ENCODE peak calls at places on chromosomes 16 and 17, in eight cellular contexts. G, N, T, H, Y, L, W and F are unnamed samples.

GRCh38 chr17:35063514-35064223 is at the start of gene RFFL:
- DNase-seq in G (peak), N (peak), T (peak), H (peak), Y (peak), L (peak), W (peak), F (peak)

GRCh38 chr17:4305224-4305623 is 41.4 kb upstream of the ANKFY1 start:
- DNase-seq in G (no peak), N (no peak), T (no peak), H (no peak), Y (no peak), L (no peak), W (no peak), F (no peak)

GRCh38 chr16:86520317-86521210 is 10.2 kb downstream of the FOXF1 start:
- DNase-seq in G (peak), N (no peak), T (no peak), H (no peak), Y (no peak), L (no peak), W (no peak), F (no peak)

GRCh38 chr16:4481526-4481925 is 5.3 kb downstream of the HMOX2 start:
- DNase-seq in G (no peak), N (no peak), T (no peak), H (no peak), Y (no peak), L (no peak), W (no peak), F (no peak)

GRCh38 chr16:24748242-24748641 is 18.8 kb downstream of the TNRC6A start:
- DNase-seq in G (no peak), N (no peak), T (peak), H (no peak), Y (peak), L (peak), W (no peak), F (no peak)

GRCh38 chr17:46794318-46794717 is 24.2 kb downstream of the WNT3 start:
- DNase-seq in G (no peak), N (no peak), T (no peak), H (no peak), Y (no peak), L (no peak), W (no peak), F (no peak)

GRCh38 chr16:68401871-68402747 is 46.2 kb downstream of the SMPD3 start:
- DNase-seq in G (no peak), N (no peak), T (peak), H (no peak), Y (no peak), L (no peak), W (no peak), F (no peak)

GRCh38 chr17:74245145-74245817 is 28.8 kb upstream of the DNAI2 start:
- DNase-seq in G (no peak), N (no peak), T (no peak), H (no peak), Y (no peak), L (no peak), W (peak), F (no peak)

GRCh38 chr17:48270896-48271295 is 159.1 kb downstream of the SKAP1 start:
- DNase-seq in G (no peak), N (no peak), T (no peak), H (no peak), Y (no peak), L (no peak), W (no peak), F (no peak)

GRCh38 chr17:50865060-50865867 is 890 bp downstream of the TOB1 start:
- DNase-seq in G (peak), N (peak), T (peak), H (peak), Y (no peak), L (peak), W (peak), F (no peak)

GRCh38 chr16:65125322-65125721 is 3.5 kb upstream of the CDH11 start:
- DNase-seq in G (no peak), N (no peak), T (no peak), H (no peak), Y (no peak), L (no peak), W (no peak), F (no peak)

GRCh38 chr16:85420501-85421337 is 192.4 kb upstream of the GSE1 start:
- DNase-seq in G (peak), N (peak), T (peak), H (peak), Y (no peak), L (peak), W (peak), F (no peak)

GRCh38 chr16:88835383-88835782 is 21.4 kb downstream of the GALNS start:
- DNase-seq in G (no peak), N (no peak), T (no peak), H (no peak), Y (no peak), L (no peak), W (no peak), F (no peak)

GRCh38 chr17:45851022-45851421 is 6.3 kb downstream of the SPPL2C start:
- DNase-seq in G (no peak), N (no peak), T (no peak), H (no peak), Y (no peak), L (no peak), W (no peak), F (no peak)

GRCh38 chr17:42843358-42843934 is 934 bp upstream of the AOC2 start:
- DNase-seq in G (no peak), N (no peak), T (peak), H (no peak), Y (peak), L (peak), W (peak), F (peak)

GRCh38 chr17:48308591-48308990 is 121.4 kb downstream of the SKAP1 start:
- DNase-seq in G (no peak), N (no peak), T (no peak), H (no peak), Y (no peak), L (no peak), W (no peak), F (no peak)

GRCh38 chr17:29722411-29723198 is 99.9 kb upstream of the CORO6 start:
- DNase-seq in G (no peak), N (peak), T (no peak), H (no peak), Y (peak), L (no peak), W (no peak), F (peak)

GRCh38 chr16:85316321-85316919 is 204.1 kb upstream of the CIBAR2 start:
- DNase-seq in G (peak), N (peak), T (no peak), H (peak), Y (no peak), L (peak), W (peak), F (no peak)

GRCh38 chr16:89801800-89802199 is 14.6 kb downstream of the FANCA start:
- DNase-seq in G (no peak), N (no peak), T (no peak), H (no peak), Y (no peak), L (no peak), W (no peak), F (no peak)

GRCh38 chr17:74307984-74308773 is 17.8 kb upstream of the KIF19 start:
- DNase-seq in G (peak), N (no peak), T (no peak), H (peak), Y (no peak), L (no peak), W (no peak), F (no peak)

GRCh38 chr16:24188143-24188542 is 68.0 kb upstream of the CACNG3 start:
- DNase-seq in G (no peak), N (no peak), T (no peak), H (no peak), Y (no peak), L (no peak), W (no peak), F (peak)

GRCh38 chr17:34163681-34164080 is 91.4 kb upstream of the CCL2 start:
- DNase-seq in G (no peak), N (no peak), T (no peak), H (no peak), Y (no peak), L (no peak), W (peak), F (no peak)

GRCh38 chr17:64145460-64145750 is 15.5 kb upstream of the ERN1 start:
- DNase-seq in G (no peak), N (no peak), T (no peak), H (no peak), Y (no peak), L (no peak), W (no peak), F (no peak)

GRCh38 chr17:44121206-44121605 is 2.2 kb downstream of the HDAC5 start:
- DNase-seq in G (no peak), N (no peak), T (no peak), H (no peak), Y (no peak), L (no peak), W (no peak), F (no peak)

GRCh38 chr17:15942207-15942833 is 2.6 kb upstream of the ADORA2B start:
- DNase-seq in G (peak), N (no peak), T (no peak), H (no peak), Y (no peak), L (no peak), W (no peak), F (no peak)

GRCh38 chr17:61384384-61385090 is 15.1 kb upstream of the TBX2 start:
- DNase-seq in G (no peak), N (no peak), T (no peak), H (no peak), Y (no peak), L (no peak), W (no peak), F (no peak)

GRCh38 chr16:12758031-12758669 is 45.5 kb downstream of the CPPED1 start:
- DNase-seq in G (no peak), N (no peak), T (no peak), H (no peak), Y (no peak), L (no peak), W (peak), F (no peak)

GRCh38 chr17:16415031-16415924 is at the start of gene TRPV2:
- DNase-seq in G (peak), N (peak), T (no peak), H (peak), Y (no peak), L (no peak), W (peak), F (no peak)

GRCh38 chr17:50986989-50987660 is 121.0 kb upstream of the TOB1 start:
- DNase-seq in G (no peak), N (no peak), T (no peak), H (no peak), Y (peak), L (no peak), W (no peak), F (no peak)

GRCh38 chr17:16661217-16661616 is 7.6 kb upstream of the ZNF624 start:
- DNase-seq in G (no peak), N (no peak), T (no peak), H (no peak), Y (no peak), L (no peak), W (no peak), F (no peak)

GRCh38 chr16:11171757-11172299 is 84.2 kb downstream of the SOCS1 start:
- DNase-seq in G (no peak), N (no peak), T (no peak), H (no peak), Y (no peak), L (no peak), W (no peak), F (no peak)

GRCh38 chr16:24539850-24540484 is 601 bp downstream of the RBBP6 start:
- DNase-seq in G (peak), N (peak), T (peak), H (peak), Y (no peak), L (peak), W (no peak), F (no peak)

GRCh38 chr17:12320286-12320685 is 299.6 kb downstream of the MAP2K4 start:
- DNase-seq in G (no peak), N (no peak), T (no peak), H (no peak), Y (peak), L (no peak), W (no peak), F (no peak)

GRCh38 chr17:17503566-17504130 is 7.5 kb upstream of the RASD1 start:
- DNase-seq in G (peak), N (no peak), T (no peak), H (no peak), Y (no peak), L (no peak), W (no peak), F (no peak)

GRCh38 chr16:66289986-66290385 is 76.5 kb upstream of the CDH5 start:
- DNase-seq in G (no peak), N (no peak), T (no peak), H (no peak), Y (no peak), L (no peak), W (no peak), F (no peak)

GRCh38 chr17:69763503-69763902 is 311.5 kb upstream of the KCNJ16 start:
- DNase-seq in G (no peak), N (no peak), T (peak), H (no peak), Y (no peak), L (no peak), W (peak), F (no peak)

GRCh38 chr16:13982446-13982845 is 62.5 kb downstream of the ERCC4 start:
- DNase-seq in G (no peak), N (no peak), T (no peak), H (no peak), Y (no peak), L (no peak), W (peak), F (no peak)

GRCh38 chr17:53166736-53167135 is 656.0 kb upstream of the KIF2B start:
- DNase-seq in G (no peak), N (no peak), T (no peak), H (no peak), Y (no peak), L (no peak), W (no peak), F (no peak)

GRCh38 chr16:56606688-56607618 is 1.4 kb upstream of the MT2A start:
- DNase-seq in G (peak), N (peak), T (peak), H (peak), Y (peak), L (peak), W (peak), F (no peak)

DNA sequence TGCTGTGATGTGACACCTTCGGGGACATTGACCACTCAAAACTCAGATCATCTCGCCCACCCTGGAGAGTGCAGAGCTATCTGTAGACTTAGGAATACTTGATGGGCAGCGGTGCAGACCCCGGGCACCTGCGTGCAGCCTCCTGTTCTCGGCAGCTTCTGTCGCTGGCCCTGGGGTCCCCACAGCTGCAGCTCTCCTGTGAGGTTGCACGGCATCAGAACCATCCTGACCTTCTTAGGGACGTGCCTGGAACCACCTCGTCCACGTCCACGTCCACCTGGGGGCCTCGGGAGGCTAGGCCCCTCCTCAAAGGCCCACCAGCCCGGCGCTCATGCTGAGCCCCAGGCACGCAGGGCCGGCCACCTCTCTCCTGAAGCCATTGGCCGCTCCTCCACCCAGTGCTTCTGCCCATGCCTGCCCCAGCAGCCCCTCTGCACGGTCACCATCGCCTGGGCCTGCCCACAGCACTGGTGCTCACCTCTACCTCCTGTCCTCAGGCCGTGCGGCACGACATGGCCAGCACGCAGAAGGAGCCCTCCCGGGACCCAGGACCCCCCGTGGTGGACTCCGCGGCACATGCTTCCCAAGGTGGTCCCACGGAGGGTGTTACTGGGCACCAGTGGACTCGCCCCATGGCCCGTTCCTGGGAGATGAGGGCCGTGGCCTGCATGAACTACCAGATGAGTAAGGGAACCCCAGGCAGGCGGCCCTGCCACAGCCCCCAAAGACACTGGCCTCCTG is 2.3 kb upstream of the WFIKKN1 start:
- DNase-seq in G (no peak), N (no peak), T (no peak), H (no peak), Y (no peak), L (no peak), W (no peak), F (no peak)
- H3K27ac ChIP-seq in G (no peak), N (no peak), T (peak), H (no peak), Y (no peak), L (no peak), W (no peak), F (no peak)

GRCh38 chr16:57758331-57759117 is 23.0 kb downstream of the KATNB1 start:
- DNase-seq in G (no peak), N (no peak), T (no peak), H (no peak), Y (no peak), L (no peak), W (no peak), F (no peak)
- H3K27ac ChIP-seq in G (peak), N (no peak), T (peak), H (peak), Y (no peak), L (no peak), W (no peak), F (peak)

DNA sequence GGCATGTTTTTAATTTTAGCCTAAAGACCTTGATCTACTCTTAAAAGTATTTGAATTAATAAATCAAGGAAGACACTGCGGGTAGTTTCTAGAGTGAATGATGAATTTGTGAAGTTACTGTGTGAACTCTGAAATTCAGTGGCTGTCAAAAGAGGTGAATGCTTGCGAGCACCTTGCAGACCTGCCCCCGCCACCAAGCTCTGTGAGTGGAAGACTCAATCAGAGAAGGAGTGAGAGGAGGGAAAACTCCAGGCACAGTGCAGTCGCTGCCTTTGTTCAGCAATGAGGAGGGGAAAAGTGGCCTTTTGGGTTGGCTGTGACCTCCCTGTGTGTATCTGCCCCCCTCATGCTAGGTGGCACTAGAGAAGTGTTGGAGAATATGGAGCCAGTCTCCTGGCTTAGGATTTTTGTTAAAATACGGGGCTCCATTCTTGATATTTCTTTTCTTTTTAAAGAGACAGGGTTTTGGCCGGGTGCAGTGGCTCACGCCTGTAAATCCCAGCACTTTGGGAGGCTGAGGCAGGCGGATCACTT is 53.0 kb downstream of the LDHD start:
- DNase-seq in G (no peak), N (no peak), T (no peak), H (no peak), Y (no peak), L (no peak), W (no peak), F (no peak)
- H3K27ac ChIP-seq in G (no peak), N (no peak), T (no peak), H (peak), Y (peak), L (peak), W (no peak), F (no peak)

GRCh38 chr17:1560582-1561170 is 1.9 kb downstream of the PITPNA start:
- DNase-seq in G (no peak), N (no peak), T (no peak), H (no peak), Y (no peak), L (no peak), W (no peak), F (no peak)
- H3K27ac ChIP-seq in G (no peak), N (no peak), T (peak), H (no peak), Y (no peak), L (no peak), W (no peak), F (no peak)

GRCh38 chr17:76560877-76561221 is 21.0 kb downstream of the PRCD start:
- DNase-seq in G (no peak), N (no peak), T (no peak), H (no peak), Y (no peak), L (no peak), W (no peak), F (no peak)

GRCh38 chr17:76558210-76559095 is 18.6 kb downstream of the PRCD start:
- DNase-seq in G (no peak), N (no peak), T (no peak), H (no peak), Y (no peak), L (no peak), W (peak), F (no peak)

GRCh38 chr17:76561332-76561731 is 21.5 kb downstream of the PRCD start:
- DNase-seq in G (no peak), N (no peak), T (no peak), H (no peak), Y (no peak), L (no peak), W (no peak), F (no peak)

GRCh38 chr17:76561799-76562268 is 22.0 kb downstream of the PRCD start:
- DNase-seq in G (no peak), N (no peak), T (no peak), H (no peak), Y (no peak), L (no peak), W (no peak), F (no peak)

GRCh38 chr17:76560036-76560876 is 20.4 kb downstream of the PRCD start:
- DNase-seq in G (no peak), N (no peak), T (no peak), H (no peak), Y (no peak), L (no peak), W (no peak), F (no peak)
- H3K27ac ChIP-seq in G (peak), N (no peak), T (peak), H (peak), Y (peak), L (peak), W (no peak), F (peak)

DNA sequence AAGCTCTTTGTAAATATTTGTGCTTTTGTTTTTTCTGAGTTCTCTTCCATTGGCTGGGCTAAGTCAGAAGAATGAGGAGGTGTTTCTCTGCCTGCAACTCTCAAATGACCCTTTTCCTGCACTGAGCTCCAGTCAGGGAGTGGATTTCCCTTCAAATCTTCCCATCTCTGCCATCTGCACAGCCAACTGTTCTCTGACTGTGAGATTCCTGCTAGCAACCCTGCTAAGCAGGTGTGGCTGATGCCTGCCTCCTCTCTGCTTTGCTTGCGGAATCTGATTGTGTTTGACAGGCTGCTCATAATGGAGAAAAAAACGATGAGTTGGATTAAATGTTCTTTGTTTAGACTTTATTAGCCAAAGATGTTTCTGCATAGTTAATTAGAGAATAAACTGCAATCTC is 519.8 kb downstream of the TMEM114 start:
- DNase-seq in G (no peak), N (no peak), T (no peak), H (no peak), Y (no peak), L (no peak), W (no peak), F (no peak)
- H3K27ac ChIP-seq in G (no peak), N (no peak), T (no peak), H (no peak), Y (no peak), L (no peak), W (no peak), F (no peak)